ENCODE peak calls at places on chromosome 19, in seven cellular contexts. One of them, this sample, is unnamed.

GRCh38 chr19:719636-720377 is 11.1 kb downstream of the PALM start:
- DNase-seq in testis: peak
- DNase-seq in stimulated activated CD4-positive, alpha-beta T cell treated with anti-CD3 and anti-CD28 coated beads, Interleukin-15, amount 100 ng/mL, for 1 hour: no peak
- DNase-seq in astrocyte of the hippocampus: peak
- DNase-seq in left ventricle myocardium inferior: no peak
- DNase-seq in NCI-H146: no peak
- DNase-seq in MM.1S: no peak
- DNase-seq in this sample: no peak

GRCh38 chr19:33260628-33261418 is 35.2 kb upstream of the SLC7A10 start:
- DNase-seq in testis: no peak
- DNase-seq in stimulated activated CD4-positive, alpha-beta T cell treated with anti-CD3 and anti-CD28 coated beads, Interleukin-15, amount 100 ng/mL, for 1 hour: no peak
- DNase-seq in astrocyte of the hippocampus: no peak
- DNase-seq in left ventricle myocardium inferior: peak
- DNase-seq in NCI-H146: no peak
- DNase-seq in MM.1S: no peak
- DNase-seq in this sample: no peak

GRCh38 chr19:35184267-35184666 is 29.7 kb downstream of the FXYD5 start:
- DNase-seq in testis: no peak
- DNase-seq in stimulated activated CD4-positive, alpha-beta T cell treated with anti-CD3 and anti-CD28 coated beads, Interleukin-15, amount 100 ng/mL, for 1 hour: no peak
- DNase-seq in astrocyte of the hippocampus: no peak
- DNase-seq in left ventricle myocardium inferior: no peak
- DNase-seq in NCI-H146: no peak
- DNase-seq in MM.1S: no peak
- DNase-seq in this sample: no peak

GRCh38 chr19:13830761-13831481 is 35.7 kb downstream of the ZSWIM4 start:
- DNase-seq in testis: no peak
- DNase-seq in stimulated activated CD4-positive, alpha-beta T cell treated with anti-CD3 and anti-CD28 coated beads, Interleukin-15, amount 100 ng/mL, for 1 hour: no peak
- DNase-seq in astrocyte of the hippocampus: peak
- DNase-seq in left ventricle myocardium inferior: no peak
- DNase-seq in NCI-H146: no peak
- DNase-seq in MM.1S: no peak
- DNase-seq in this sample: no peak

GRCh38 chr19:19750842-19751790 is 18.2 kb upstream of the ZNF14 start:
- DNase-seq in testis: no peak
- DNase-seq in stimulated activated CD4-positive, alpha-beta T cell treated with anti-CD3 and anti-CD28 coated beads, Interleukin-15, amount 100 ng/mL, for 1 hour: no peak
- DNase-seq in astrocyte of the hippocampus: no peak
- DNase-seq in left ventricle myocardium inferior: no peak
- DNase-seq in NCI-H146: no peak
- DNase-seq in MM.1S: no peak
- DNase-seq in this sample: no peak

GRCh38 chr19:48491793-48492123 is 19.9 kb downstream of the LMTK3 start:
- DNase-seq in testis: no peak
- DNase-seq in stimulated activated CD4-positive, alpha-beta T cell treated with anti-CD3 and anti-CD28 coated beads, Interleukin-15, amount 100 ng/mL, for 1 hour: no peak
- DNase-seq in astrocyte of the hippocampus: no peak
- DNase-seq in left ventricle myocardium inferior: no peak
- DNase-seq in NCI-H146: no peak
- DNase-seq in MM.1S: no peak
- DNase-seq in this sample: peak

GRCh38 chr19:44585371-44586141 is 27.8 kb upstream of the IGSF23 start:
- DNase-seq in testis: no peak
- DNase-seq in stimulated activated CD4-positive, alpha-beta T cell treated with anti-CD3 and anti-CD28 coated beads, Interleukin-15, amount 100 ng/mL, for 1 hour: no peak
- DNase-seq in astrocyte of the hippocampus: peak
- DNase-seq in left ventricle myocardium inferior: no peak
- DNase-seq in NCI-H146: peak
- DNase-seq in MM.1S: no peak
- DNase-seq in this sample: no peak

GRCh38 chr19:4906963-4907362 is 2.3 kb upstream of the UHRF1 start:
- DNase-seq in testis: no peak
- DNase-seq in stimulated activated CD4-positive, alpha-beta T cell treated with anti-CD3 and anti-CD28 coated beads, Interleukin-15, amount 100 ng/mL, for 1 hour: no peak
- DNase-seq in astrocyte of the hippocampus: no peak
- DNase-seq in left ventricle myocardium inferior: no peak
- DNase-seq in NCI-H146: no peak
- DNase-seq in MM.1S: no peak
- DNase-seq in this sample: peak

GRCh38 chr19:30676990-30677679 is 305.0 kb downstream of the ZNF536 start:
- DNase-seq in testis: no peak
- DNase-seq in stimulated activated CD4-positive, alpha-beta T cell treated with anti-CD3 and anti-CD28 coated beads, Interleukin-15, amount 100 ng/mL, for 1 hour: no peak
- DNase-seq in astrocyte of the hippocampus: no peak
- DNase-seq in left ventricle myocardium inferior: no peak
- DNase-seq in NCI-H146: no peak
- DNase-seq in MM.1S: no peak
- DNase-seq in this sample: no peak

GRCh38 chr19:34120846-34121639 is 51.3 kb upstream of the LSM14A start:
- DNase-seq in testis: peak
- DNase-seq in stimulated activated CD4-positive, alpha-beta T cell treated with anti-CD3 and anti-CD28 coated beads, Interleukin-15, amount 100 ng/mL, for 1 hour: peak
- DNase-seq in astrocyte of the hippocampus: peak
- DNase-seq in left ventricle myocardium inferior: no peak
- DNase-seq in NCI-H146: no peak
- DNase-seq in MM.1S: peak
- DNase-seq in this sample: peak

GRCh38 chr19:33906578-33907335 is 110.1 kb downstream of the KCTD15 start:
- DNase-seq in testis: peak
- DNase-seq in stimulated activated CD4-positive, alpha-beta T cell treated with anti-CD3 and anti-CD28 coated beads, Interleukin-15, amount 100 ng/mL, for 1 hour: no peak
- DNase-seq in astrocyte of the hippocampus: peak
- DNase-seq in left ventricle myocardium inferior: peak
- DNase-seq in NCI-H146: no peak
- DNase-seq in MM.1S: no peak
- DNase-seq in this sample: no peak

GRCh38 chr19:575527-576506 is 3.4 kb downstream of the BSG start:
- DNase-seq in testis: peak
- DNase-seq in stimulated activated CD4-positive, alpha-beta T cell treated with anti-CD3 and anti-CD28 coated beads, Interleukin-15, amount 100 ng/mL, for 1 hour: no peak
- DNase-seq in astrocyte of the hippocampus: peak
- DNase-seq in left ventricle myocardium inferior: peak
- DNase-seq in NCI-H146: no peak
- DNase-seq in MM.1S: no peak
- DNase-seq in this sample: no peak

GRCh38 chr19:49712397-49712859 is 21.5 kb downstream of the CPT1C start:
- DNase-seq in testis: peak
- DNase-seq in stimulated activated CD4-positive, alpha-beta T cell treated with anti-CD3 and anti-CD28 coated beads, Interleukin-15, amount 100 ng/mL, for 1 hour: no peak
- DNase-seq in astrocyte of the hippocampus: no peak
- DNase-seq in left ventricle myocardium inferior: peak
- DNase-seq in NCI-H146: peak
- DNase-seq in MM.1S: no peak
- DNase-seq in this sample: peak

GRCh38 chr19:31821346-31821745 is 472.1 kb upstream of the TSHZ3 start:
- DNase-seq in testis: no peak
- DNase-seq in stimulated activated CD4-positive, alpha-beta T cell treated with anti-CD3 and anti-CD28 coated beads, Interleukin-15, amount 100 ng/mL, for 1 hour: no peak
- DNase-seq in astrocyte of the hippocampus: no peak
- DNase-seq in left ventricle myocardium inferior: no peak
- DNase-seq in NCI-H146: no peak
- DNase-seq in MM.1S: no peak
- DNase-seq in this sample: no peak

GRCh38 chr19:22545751-22546150 is 88.4 kb upstream of the ZNF492 start:
- DNase-seq in testis: peak
- DNase-seq in stimulated activated CD4-positive, alpha-beta T cell treated with anti-CD3 and anti-CD28 coated beads, Interleukin-15, amount 100 ng/mL, for 1 hour: no peak
- DNase-seq in astrocyte of the hippocampus: no peak
- DNase-seq in left ventricle myocardium inferior: peak
- DNase-seq in NCI-H146: peak
- DNase-seq in MM.1S: peak
- DNase-seq in this sample: peak

GRCh38 chr19:14475251-14476073 is at the start of gene PTGER1:
- DNase-seq in testis: no peak
- DNase-seq in stimulated activated CD4-positive, alpha-beta T cell treated with anti-CD3 and anti-CD28 coated beads, Interleukin-15, amount 100 ng/mL, for 1 hour: no peak
- DNase-seq in astrocyte of the hippocampus: peak
- DNase-seq in left ventricle myocardium inferior: no peak
- DNase-seq in NCI-H146: peak
- DNase-seq in MM.1S: no peak
- DNase-seq in this sample: no peak

GRCh38 chr19:51093066-51093465 is 10.4 kb upstream of the KLK14 start:
- DNase-seq in testis: no peak
- DNase-seq in stimulated activated CD4-positive, alpha-beta T cell treated with anti-CD3 and anti-CD28 coated beads, Interleukin-15, amount 100 ng/mL, for 1 hour: no peak
- DNase-seq in astrocyte of the hippocampus: no peak
- DNase-seq in left ventricle myocardium inferior: no peak
- DNase-seq in NCI-H146: no peak
- DNase-seq in MM.1S: no peak
- DNase-seq in this sample: no peak

GRCh38 chr19:50695251-50696064 is 24.1 kb downstream of the SHANK1 start:
- DNase-seq in testis: no peak
- DNase-seq in stimulated activated CD4-positive, alpha-beta T cell treated with anti-CD3 and anti-CD28 coated beads, Interleukin-15, amount 100 ng/mL, for 1 hour: no peak
- DNase-seq in astrocyte of the hippocampus: peak
- DNase-seq in left ventricle myocardium inferior: no peak
- DNase-seq in NCI-H146: peak
- DNase-seq in MM.1S: no peak
- DNase-seq in this sample: peak

GRCh38 chr19:10699650-10700335 is 1.4 kb upstream of the QTRT1 start:
- DNase-seq in testis: peak
- DNase-seq in stimulated activated CD4-positive, alpha-beta T cell treated with anti-CD3 and anti-CD28 coated beads, Interleukin-15, amount 100 ng/mL, for 1 hour: peak
- DNase-seq in astrocyte of the hippocampus: peak
- DNase-seq in left ventricle myocardium inferior: no peak
- DNase-seq in NCI-H146: peak
- DNase-seq in MM.1S: peak
- DNase-seq in this sample: peak

GRCh38 chr19:9054768-9055167 is 32.1 kb upstream of the OR1M1 start:
- DNase-seq in testis: peak
- DNase-seq in stimulated activated CD4-positive, alpha-beta T cell treated with anti-CD3 and anti-CD28 coated beads, Interleukin-15, amount 100 ng/mL, for 1 hour: no peak
- DNase-seq in astrocyte of the hippocampus: peak
- DNase-seq in left ventricle myocardium inferior: no peak
- DNase-seq in NCI-H146: no peak
- DNase-seq in MM.1S: no peak
- DNase-seq in this sample: no peak

This sample was measured in cerebellar cortex.